ENCODE peak calls at places on chromosomes 1 and 21, in nine cellular contexts. One of them, this sample, is unnamed.

GRCh38 chr1:65881070-65881594 is 88.4 kb downstream of the PDE4B start:
- DNase-seq in fibroblast of lung: peak; percentile 63
- DNase-seq in heart left ventricle: no peak
- DNase-seq in prostate gland: no peak
- DNase-seq in cardiac muscle cell: no peak
- DNase-seq in lung: no peak
- DNase-seq in heart right ventricle: no peak
- DNase-seq in dorsolateral prefrontal cortex: no peak
- DNase-seq in WERI-Rb-1: no peak
- DNase-seq in this sample: no peak

GRCh38 chr1:39016604-39017171 is 9.5 kb upstream of the NDUFS5 start:
- DNase-seq in fibroblast of lung: no peak
- DNase-seq in heart left ventricle: no peak
- DNase-seq in prostate gland: no peak
- DNase-seq in cardiac muscle cell: no peak
- DNase-seq in lung: no peak
- DNase-seq in heart right ventricle: no peak
- DNase-seq in dorsolateral prefrontal cortex: no peak
- DNase-seq in WERI-Rb-1: no peak
- DNase-seq in this sample: no peak

GRCh38 chr21:16590186-16590585 is 860.4 kb downstream of the USP25 start:
- DNase-seq in fibroblast of lung: no peak
- DNase-seq in heart left ventricle: no peak
- DNase-seq in prostate gland: no peak
- DNase-seq in cardiac muscle cell: no peak
- DNase-seq in lung: no peak
- DNase-seq in heart right ventricle: no peak
- DNase-seq in dorsolateral prefrontal cortex: no peak
- DNase-seq in WERI-Rb-1: no peak
- DNase-seq in this sample: no peak

GRCh38 chr21:44742418-44743153 is 31.2 kb upstream of the TSPEAR start:
- DNase-seq in fibroblast of lung: no peak
- DNase-seq in heart left ventricle: no peak
- DNase-seq in prostate gland: no peak
- DNase-seq in cardiac muscle cell: no peak
- DNase-seq in lung: no peak
- DNase-seq in heart right ventricle: no peak
- DNase-seq in dorsolateral prefrontal cortex: no peak
- DNase-seq in WERI-Rb-1: peak; percentile 47
- DNase-seq in this sample: no peak

GRCh38 chr1:30324251-30325084 is 398.9 kb downstream of the MATN1 start:
- DNase-seq in fibroblast of lung: no peak
- DNase-seq in heart left ventricle: no peak
- DNase-seq in prostate gland: no peak
- DNase-seq in cardiac muscle cell: no peak
- DNase-seq in lung: no peak
- DNase-seq in heart right ventricle: no peak
- DNase-seq in dorsolateral prefrontal cortex: no peak
- DNase-seq in WERI-Rb-1: no peak
- DNase-seq in this sample: no peak

GRCh38 chr21:40967771-40968170 is 120.8 kb upstream of the DSCAM start:
- DNase-seq in fibroblast of lung: no peak
- DNase-seq in heart left ventricle: no peak
- DNase-seq in prostate gland: no peak
- DNase-seq in cardiac muscle cell: no peak
- DNase-seq in lung: no peak
- DNase-seq in heart right ventricle: no peak
- DNase-seq in dorsolateral prefrontal cortex: no peak
- DNase-seq in WERI-Rb-1: peak; percentile 71
- DNase-seq in this sample: no peak

GRCh38 chr1:212606042-212606733 is 2.4 kb upstream of the ATF3 start:
- DNase-seq in fibroblast of lung: no peak
- DNase-seq in heart left ventricle: no peak
- DNase-seq in prostate gland: no peak
- DNase-seq in cardiac muscle cell: no peak
- DNase-seq in lung: no peak
- DNase-seq in heart right ventricle: no peak
- DNase-seq in dorsolateral prefrontal cortex: no peak
- DNase-seq in WERI-Rb-1: no peak
- DNase-seq in this sample: no peak

GRCh38 chr21:46401186-46401910 is 57.3 kb upstream of the DIP2A start:
- DNase-seq in fibroblast of lung: no peak
- DNase-seq in heart left ventricle: no peak
- DNase-seq in prostate gland: no peak
- DNase-seq in cardiac muscle cell: no peak
- DNase-seq in lung: no peak
- DNase-seq in heart right ventricle: no peak
- DNase-seq in dorsolateral prefrontal cortex: no peak
- DNase-seq in WERI-Rb-1: no peak
- DNase-seq in this sample: no peak

GRCh38 chr1:109931189-109931672 is 20.6 kb downstream of the CSF1 start:
- DNase-seq in fibroblast of lung: peak; percentile 80
- DNase-seq in heart left ventricle: peak; percentile 92
- DNase-seq in prostate gland: no peak
- DNase-seq in cardiac muscle cell: peak; percentile 95
- DNase-seq in lung: peak; percentile 78
- DNase-seq in heart right ventricle: peak; percentile 91
- DNase-seq in dorsolateral prefrontal cortex: peak; percentile 41
- DNase-seq in WERI-Rb-1: peak; percentile 50
- DNase-seq in this sample: no peak

GRCh38 chr1:211731456-211732275 is 56.2 kb upstream of the NEK2 start:
- DNase-seq in fibroblast of lung: no peak
- DNase-seq in heart left ventricle: no peak
- DNase-seq in prostate gland: no peak
- DNase-seq in cardiac muscle cell: no peak
- DNase-seq in lung: no peak
- DNase-seq in heart right ventricle: no peak
- DNase-seq in dorsolateral prefrontal cortex: no peak
- DNase-seq in WERI-Rb-1: no peak
- DNase-seq in this sample: no peak

GRCh38 chr1:13707211-13707610 is 7.2 kb downstream of the PRDM2 start:
- DNase-seq in fibroblast of lung: no peak
- DNase-seq in heart left ventricle: no peak
- DNase-seq in prostate gland: no peak
- DNase-seq in cardiac muscle cell: no peak
- DNase-seq in lung: no peak
- DNase-seq in heart right ventricle: no peak
- DNase-seq in dorsolateral prefrontal cortex: no peak
- DNase-seq in WERI-Rb-1: no peak
- DNase-seq in this sample: no peak

GRCh38 chr1:201648066-201648910 is 109.4 kb downstream of the NAV1 start:
- DNase-seq in fibroblast of lung: peak; percentile 71
- DNase-seq in heart left ventricle: peak; percentile 81
- DNase-seq in prostate gland: peak; percentile 13
- DNase-seq in cardiac muscle cell: peak; percentile 82
- DNase-seq in lung: no peak
- DNase-seq in heart right ventricle: peak; percentile 80
- DNase-seq in dorsolateral prefrontal cortex: peak; percentile 61
- DNase-seq in WERI-Rb-1: peak; percentile 92
- DNase-seq in this sample: no peak

DNA sequence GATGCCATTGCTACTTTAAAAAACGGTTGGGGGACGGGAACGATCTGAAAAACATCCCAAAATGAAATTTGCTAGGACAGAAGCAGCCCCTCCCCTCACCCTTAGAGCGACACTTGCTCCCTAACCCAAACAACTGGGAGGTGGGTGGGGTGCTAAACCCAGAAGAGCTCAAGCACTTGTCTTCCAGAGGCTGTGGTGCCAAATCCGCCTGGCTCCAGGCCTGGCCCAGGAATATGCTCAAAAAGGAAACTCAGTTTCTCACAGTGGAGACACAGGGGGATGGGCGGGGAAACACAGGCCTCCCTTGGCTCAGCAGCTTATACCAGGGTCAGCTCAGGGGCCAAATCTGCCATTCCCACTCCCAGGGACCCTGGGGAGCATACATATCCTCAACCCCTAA is 658 bp upstream of the PBXIP1 start:
- DNase-seq in fibroblast of lung: no peak
- DNase-seq in heart left ventricle: peak; percentile 49
- DNase-seq in prostate gland: no peak
- DNase-seq in cardiac muscle cell: no peak
- DNase-seq in lung: no peak
- DNase-seq in heart right ventricle: peak; percentile 48
- DNase-seq in dorsolateral prefrontal cortex: peak; percentile 51
- DNase-seq in WERI-Rb-1: peak; percentile 76
- DNase-seq in this sample: no peak
- H3K4me3 ChIP-seq in fibroblast of lung: no peak overlapping the region
- H3K4me3 ChIP-seq in heart left ventricle: peak overlapping the region; percentile 53
- H3K4me3 ChIP-seq in prostate gland: peak overlapping the region; percentile 46
- H3K4me3 ChIP-seq in cardiac muscle cell: peak overlapping the region; percentile 47
- H3K4me3 ChIP-seq in lung: peak overlapping the region; percentile 25
- H3K4me3 ChIP-seq in heart right ventricle: peak overlapping the region; percentile 62
- H3K4me3 ChIP-seq in dorsolateral prefrontal cortex: peak overlapping the region; percentile 62
- H3K4me3 ChIP-seq in WERI-Rb-1: peak overlapping the region; percentile 58
- H3K4me3 ChIP-seq in this sample: peak overlapping the region; percentile 71

DNA sequence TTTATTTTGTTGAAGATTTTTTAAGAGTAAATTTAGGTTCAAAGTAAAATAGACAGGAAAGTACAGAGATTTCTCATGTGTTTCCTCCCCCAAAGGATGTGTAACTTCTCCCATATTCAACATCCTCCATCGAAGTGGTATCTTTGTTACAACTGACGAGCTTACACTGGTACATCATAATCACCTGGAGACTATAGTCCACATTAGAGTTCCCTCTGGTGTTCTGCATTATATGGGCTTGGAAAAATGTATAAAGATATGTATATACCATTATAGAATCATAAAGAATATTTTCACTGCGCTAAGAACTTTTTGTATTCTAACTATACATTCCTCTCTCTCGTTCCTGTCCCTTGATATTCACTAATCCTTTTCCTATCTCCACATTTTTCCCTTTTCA is 203.7 kb downstream of the AMY1C start:
- DNase-seq in fibroblast of lung: no peak
- DNase-seq in heart left ventricle: no peak
- DNase-seq in prostate gland: no peak
- DNase-seq in cardiac muscle cell: no peak
- DNase-seq in lung: no peak
- DNase-seq in heart right ventricle: no peak
- DNase-seq in dorsolateral prefrontal cortex: no peak
- DNase-seq in WERI-Rb-1: no peak
- DNase-seq in this sample: no peak
- TF ChIP-seq CTCF in fibroblast of lung: no peak
- TF ChIP-seq CTCF in heart left ventricle: no peak
- TF ChIP-seq CTCF in prostate gland: no peak
- TF ChIP-seq CTCF in cardiac muscle cell: no peak
- TF ChIP-seq CTCF in lung: no peak
- TF ChIP-seq CTCF in heart right ventricle: no peak
- TF ChIP-seq CTCF in dorsolateral prefrontal cortex: no peak
- TF ChIP-seq CTCF in WERI-Rb-1: no peak
- TF ChIP-seq CTCF in this sample: no peak

GRCh38 chr1:90717356-90717664 is 208 bp upstream of the BARHL2 start:
- DNase-seq in fibroblast of lung: no peak
- DNase-seq in heart left ventricle: no peak
- DNase-seq in prostate gland: no peak
- DNase-seq in cardiac muscle cell: no peak
- DNase-seq in lung: no peak
- DNase-seq in heart right ventricle: no peak
- DNase-seq in dorsolateral prefrontal cortex: no peak
- DNase-seq in WERI-Rb-1: no peak
- DNase-seq in this sample: no peak

GRCh38 chr1:90717665-90718410 is 736 bp upstream of the BARHL2 start:
- DNase-seq in fibroblast of lung: no peak
- DNase-seq in heart left ventricle: no peak
- DNase-seq in prostate gland: no peak
- DNase-seq in cardiac muscle cell: peak; percentile 73
- DNase-seq in lung: no peak
- DNase-seq in heart right ventricle: no peak
- DNase-seq in dorsolateral prefrontal cortex: no peak
- DNase-seq in WERI-Rb-1: peak; percentile 76
- DNase-seq in this sample: no peak

GRCh38 chr1:90716552-90717355 is at the start of gene BARHL2:
- DNase-seq in fibroblast of lung: no peak
- DNase-seq in heart left ventricle: no peak
- DNase-seq in prostate gland: no peak
- DNase-seq in cardiac muscle cell: no peak
- DNase-seq in lung: no peak
- DNase-seq in heart right ventricle: no peak
- DNase-seq in dorsolateral prefrontal cortex: no peak
- DNase-seq in WERI-Rb-1: no peak
- DNase-seq in this sample: no peak

GRCh38 chr1:90715334-90715733 is 1.8 kb downstream of the BARHL2 start:
- DNase-seq in fibroblast of lung: no peak
- DNase-seq in heart left ventricle: no peak
- DNase-seq in prostate gland: no peak
- DNase-seq in cardiac muscle cell: no peak
- DNase-seq in lung: no peak
- DNase-seq in heart right ventricle: no peak
- DNase-seq in dorsolateral prefrontal cortex: no peak
- DNase-seq in WERI-Rb-1: no peak
- DNase-seq in this sample: no peak

DNA sequence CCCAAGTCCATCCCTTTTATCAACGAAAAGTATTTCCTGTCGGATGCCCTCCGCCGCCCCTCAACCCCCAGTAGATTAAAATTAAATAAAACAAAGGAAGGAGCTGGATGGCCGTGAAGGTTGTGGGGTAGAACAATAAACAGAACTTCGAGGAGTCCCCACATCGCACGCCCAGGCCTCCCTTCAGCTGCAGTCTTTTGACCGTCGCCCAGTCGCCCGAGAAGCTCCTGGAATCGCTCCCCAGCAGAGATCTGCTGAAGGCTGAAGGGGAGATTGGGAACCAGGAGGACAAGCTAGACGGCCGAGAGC is 905 bp downstream of the BARHL2 start:
- DNase-seq in fibroblast of lung: no peak
- DNase-seq in heart left ventricle: no peak
- DNase-seq in prostate gland: no peak
- DNase-seq in cardiac muscle cell: no peak
- DNase-seq in lung: no peak
- DNase-seq in heart right ventricle: no peak
- DNase-seq in dorsolateral prefrontal cortex: no peak
- DNase-seq in WERI-Rb-1: no peak
- DNase-seq in this sample: no peak
- H3K27me3 ChIP-seq in fibroblast of lung: peaks cover 76% of the 10 kb centered on the region
- H3K27me3 ChIP-seq in heart left ventricle: peaks cover 93% of the 10 kb centered on the region
- H3K27me3 ChIP-seq in prostate gland: peaks cover 60% of the 10 kb centered on the region
- H3K27me3 ChIP-seq in cardiac muscle cell: peaks cover 100% of the 10 kb centered on the region
- H3K27me3 ChIP-seq in lung: no peaks in the 10 kb centered on the region
- H3K27me3 ChIP-seq in heart right ventricle: peaks cover 99% of the 10 kb centered on the region
- H3K27me3 ChIP-seq in dorsolateral prefrontal cortex: peaks cover 98% of the 10 kb centered on the region
- H3K27me3 ChIP-seq in WERI-Rb-1: peaks cover 62% of the 10 kb centered on the region
- H3K27me3 ChIP-seq in this sample: peaks cover 4% of the 10 kb centered on the region

DNA sequence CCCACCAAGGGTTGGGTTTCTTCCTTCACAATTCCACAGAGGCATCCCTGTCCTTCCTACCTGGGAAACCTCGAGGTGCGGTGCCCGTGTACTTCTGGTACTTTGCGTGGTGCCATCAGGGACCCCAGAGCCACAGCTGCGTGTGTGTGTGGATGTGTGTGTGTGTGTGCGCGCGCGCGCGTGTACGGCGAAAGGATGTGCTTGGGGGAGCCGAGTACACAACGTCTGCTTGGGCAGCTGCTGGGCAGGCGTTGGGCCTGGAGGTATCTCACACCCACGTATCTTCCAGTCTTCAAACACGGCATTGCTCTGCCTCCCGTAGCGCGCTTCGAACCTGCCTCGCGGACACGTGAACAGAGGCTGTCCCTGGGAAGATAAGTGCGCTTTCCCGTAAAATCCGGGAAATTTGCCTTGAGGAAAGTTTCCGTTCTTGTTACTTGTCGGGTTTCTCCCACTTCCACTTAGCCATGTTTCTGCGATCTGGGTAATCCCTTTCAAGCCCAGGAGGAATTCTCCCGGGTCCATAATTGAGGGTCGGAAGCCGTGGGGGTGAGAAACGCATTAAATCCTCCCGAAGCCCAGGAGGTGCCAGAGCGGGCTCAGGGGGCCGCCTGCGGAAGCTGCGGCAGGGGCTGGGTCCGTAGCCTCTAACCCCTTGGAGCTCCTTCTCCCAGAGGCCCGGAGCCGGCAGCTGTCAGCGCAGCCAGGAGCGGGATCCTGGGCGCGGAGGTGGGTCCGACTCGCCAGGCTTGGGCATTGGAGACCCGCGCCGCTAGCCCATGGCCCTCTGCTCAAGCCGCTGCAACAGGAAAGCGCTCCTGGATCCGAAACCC is 2.1 kb upstream of the SIM2 start:
- DNase-seq in fibroblast of lung: no peak
- DNase-seq in heart left ventricle: no peak
- DNase-seq in prostate gland: no peak
- DNase-seq in cardiac muscle cell: no peak
- DNase-seq in lung: no peak
- DNase-seq in heart right ventricle: no peak
- DNase-seq in dorsolateral prefrontal cortex: no peak
- DNase-seq in WERI-Rb-1: no peak
- DNase-seq in this sample: no peak
- H3K4me3 ChIP-seq in fibroblast of lung: no peak overlapping the region
- H3K4me3 ChIP-seq in heart left ventricle: no peak overlapping the region
- H3K4me3 ChIP-seq in prostate gland: no peak overlapping the region
- H3K4me3 ChIP-seq in cardiac muscle cell: no peak overlapping the region
- H3K4me3 ChIP-seq in lung: no peak overlapping the region
- H3K4me3 ChIP-seq in heart right ventricle: no peak overlapping the region
- H3K4me3 ChIP-seq in dorsolateral prefrontal cortex: no peak overlapping the region
- H3K4me3 ChIP-seq in WERI-Rb-1: no peak overlapping the region
- H3K4me3 ChIP-seq in this sample: no peak overlapping the region

This sample was measured in GM06990.